ENCODE peak calls at places on chromosome 18, in four cellular contexts. E is cardiac fibroblast, O is AG09309, Z is H9. U is an unnamed sample.

GRCh38 chr18:50287441-50288347 is at the start of gene CXXC1:
- DNase-seq in O (peak), Z (peak), E (peak), U (peak)

GRCh38 chr18:46677609-46678470 is 20.8 kb upstream of the LOXHD1 start:
- DNase-seq in Z (no peak), E (peak), O (no peak), U (peak)

GRCh38 chr18:73842795-73843394 is 304.7 kb downstream of the FBXO15 start:
- DNase-seq in E (peak), Z (peak), O (no peak), U (peak)

GRCh38 chr18:22434973-22435608 is 17.4 kb upstream of the CTAGE1 start:
- DNase-seq in E (peak), Z (no peak), O (peak), U (peak)

GRCh38 chr18:74113711-74114110 is 33.9 kb downstream of the FBXO15 start:
- DNase-seq in Z (no peak), E (no peak), O (no peak), U (peak)

GRCh38 chr18:74928194-74928968 is 280.6 kb downstream of the PTGR3 start:
- DNase-seq in E (no peak), O (no peak), Z (no peak), U (no peak)

GRCh38 chr18:79540161-79540913 is 139.3 kb upstream of the CTDP1 start:
- DNase-seq in O (no peak), E (no peak), Z (peak), U (peak)

GRCh38 chr18:3995476-3996102 is 459.5 kb downstream of the DLGAP1 start:
- DNase-seq in E (peak), Z (peak), O (peak), U (peak)

GRCh38 chr18:41624461-41624860 is 330.6 kb upstream of the PIK3C3 start:
- DNase-seq in E (no peak), O (no peak), Z (no peak), U (peak)

GRCh38 chr18:34857310-34857709 is 147.2 kb downstream of the DTNA start:
- DNase-seq in Z (no peak), E (no peak), O (no peak), U (no peak)

GRCh38 chr18:66749475-66750035 is 145.7 kb upstream of the CDH19 start:
- DNase-seq in Z (no peak), O (no peak), E (no peak), U (no peak)

GRCh38 chr18:70075906-70076305 is 128.2 kb upstream of the CD226 start:
- DNase-seq in Z (no peak), E (peak), O (no peak), U (no peak)
- TF ChIP-seq CTCF in Z (no peak), E (peak), O (no peak), U (peak)

DNA sequence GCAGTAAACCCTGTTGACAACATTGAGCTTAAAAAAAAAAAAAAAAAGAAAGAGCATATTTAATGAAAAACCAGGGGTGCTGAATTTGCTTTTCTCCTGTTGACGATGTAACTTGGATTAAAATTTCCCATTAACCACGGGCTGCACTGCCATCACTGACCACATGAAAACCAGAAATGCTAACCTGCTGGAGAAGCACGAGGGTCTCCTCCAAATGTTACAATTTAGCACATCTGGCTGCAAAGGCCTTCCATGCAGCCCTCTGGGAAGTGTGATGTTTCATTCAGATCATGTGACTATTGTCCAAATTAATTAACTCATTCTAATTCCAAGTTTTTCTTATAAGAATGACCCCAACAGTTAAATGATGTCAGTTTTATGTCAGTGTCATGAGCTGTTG is 26.9 kb upstream of the SERPINB12 start:
- DNase-seq in E (no peak), O (no peak), Z (no peak), U (no peak)
- TF ChIP-seq CTCF in E (peak), O (peak), Z (no peak), U (peak)

DNA sequence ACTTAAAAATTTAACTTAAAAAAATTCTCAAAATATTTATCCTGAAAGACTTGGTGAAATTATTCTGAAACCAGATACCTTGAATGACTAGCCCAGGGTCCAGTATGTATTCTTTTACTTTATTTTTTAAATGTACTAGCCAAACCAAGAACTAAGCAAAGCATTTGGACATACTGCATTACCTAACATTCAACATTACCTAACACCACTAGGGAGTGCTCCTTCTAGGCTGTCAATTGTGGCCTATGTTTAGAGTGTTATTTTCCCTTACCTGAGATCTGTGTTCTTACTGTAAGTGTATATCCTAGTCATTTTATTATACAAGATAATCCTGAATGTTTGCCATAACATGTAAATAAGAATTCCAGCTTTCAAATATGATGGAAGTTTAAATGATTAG is 496.6 kb downstream of the PTPRM start:
- DNase-seq in O (no peak), E (no peak), Z (no peak), U (no peak)
- TF ChIP-seq CTCF in O (no peak), E (no peak), Z (peak), U (no peak)

GRCh38 chr18:7535436-7536190 is 31.5 kb upstream of the PTPRM start:
- DNase-seq in Z (no peak), E (no peak), O (no peak), U (no peak)

GRCh38 chr18:7537145-7537544 is 30.0 kb upstream of the PTPRM start:
- DNase-seq in Z (no peak), E (no peak), O (no peak), U (no peak)

GRCh38 chr18:7532942-7533341 is 34.2 kb upstream of the PTPRM start:
- DNase-seq in O (no peak), Z (no peak), E (no peak), U (peak)
- TF ChIP-seq CTCF in O (no peak), Z (no peak), E (no peak), U (no peak)

DNA sequence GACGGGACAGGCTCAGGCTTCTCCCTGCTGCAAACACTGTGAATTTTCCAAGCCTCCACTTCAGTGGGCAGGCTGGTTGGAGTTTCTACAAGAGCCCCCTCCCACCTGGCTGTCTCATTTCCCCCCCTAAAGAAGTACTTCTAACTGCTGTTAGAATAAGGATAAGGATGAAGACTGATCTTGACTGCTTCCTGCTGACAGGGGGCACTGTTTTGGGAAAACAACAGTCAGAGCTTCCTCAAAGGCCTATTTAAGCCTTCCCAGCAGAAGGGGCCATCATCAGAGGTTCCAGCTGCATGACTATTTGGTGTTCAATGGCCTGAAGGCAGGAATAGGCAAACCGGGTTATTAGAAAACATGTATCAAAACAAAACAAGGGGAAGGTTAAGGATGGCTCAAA is 1162.8 kb downstream of the DSC3 start:
- DNase-seq in O (no peak), Z (peak), E (no peak), U (no peak)
- TF ChIP-seq CTCF in O (no peak), Z (peak), E (no peak), U (no peak)

DNA sequence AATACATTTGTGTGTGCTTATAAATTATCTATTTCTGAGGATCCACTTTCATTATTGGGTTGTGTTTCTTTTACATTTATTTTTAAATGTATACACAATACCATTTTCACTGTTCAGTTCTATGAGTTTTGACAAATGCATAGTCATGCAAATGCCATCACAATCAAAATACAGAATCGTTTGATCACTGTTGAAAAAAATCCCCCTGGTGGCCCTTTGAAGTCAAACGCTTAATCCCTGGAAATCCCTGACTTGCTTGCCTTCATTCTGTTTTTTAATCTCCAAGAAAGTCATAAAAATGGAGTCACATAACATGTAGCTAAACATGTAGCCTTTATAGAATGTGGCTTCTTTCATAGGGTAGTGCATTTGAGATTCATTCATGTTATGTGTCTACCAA is 173.3 kb downstream of the GALR1 start:
- DNase-seq in Z (no peak), O (no peak), E (no peak), U (no peak)
- TF ChIP-seq CTCF in Z (peak), O (no peak), E (no peak), U (no peak)

GRCh38 chr18:65523461-65523860 is 227.4 kb upstream of the CDH7 start:
- DNase-seq in E (no peak), O (no peak), Z (peak), U (no peak)
- TF ChIP-seq CTCF in E (no peak), O (no peak), Z (peak), U (no peak)

DNA sequence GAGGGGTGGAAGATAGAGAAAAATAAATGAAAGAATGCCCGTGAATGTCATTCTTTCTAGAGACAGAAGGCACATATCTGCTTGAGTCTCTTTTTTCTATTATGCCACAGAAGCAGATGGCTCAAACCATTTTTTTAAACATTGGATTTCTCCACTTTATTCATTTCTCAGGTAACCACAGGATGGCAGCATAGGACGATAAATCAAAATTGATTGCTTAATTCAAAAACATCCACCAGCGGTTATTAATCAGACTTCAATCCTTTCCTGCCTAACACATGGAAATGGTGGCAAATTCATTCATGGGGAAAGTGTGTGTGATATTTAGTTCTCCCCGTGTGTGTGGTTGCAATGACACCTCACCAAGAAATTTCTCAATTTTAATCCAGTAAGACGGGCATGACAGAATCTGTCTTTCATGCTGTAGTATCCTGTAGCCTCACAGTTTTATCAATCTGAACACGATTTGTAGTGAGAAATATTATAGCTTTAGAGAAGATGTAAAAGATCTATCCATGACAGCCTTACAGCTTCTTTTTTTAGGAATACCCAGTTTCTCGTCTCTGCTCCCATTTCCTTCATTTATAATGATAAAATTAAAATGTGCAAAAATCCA is 72.2 kb downstream of the DSC3 start:
- DNase-seq in Z (no peak), O (no peak), E (peak), U (peak)
- TF ChIP-seq CTCF in Z (peak), O (no peak), E (no peak), U (no peak)